ENCODE peak calls at places on chromosomes 4 and X, in eight cellular contexts. Z is endodermal cell; T is H9; I is caudate nucleus; O is right atrium auricular region; Y is CD4-positive, alpha-beta memory T cell; J is Karpas-422; V is fibroblast of lung. L is an unnamed sample.

GRCh38 chr4:169658970-169659735 is 38.8 kb downstream of the CLCN3 start:
- DNase-seq in Y (no peak), I (no peak), O (no peak), T (no peak), J (peak), V (no peak), Z (no peak), L (no peak)

GRCh38 chr4:106986486-106986885 is 49.6 kb downstream of the DKK2 start:
- DNase-seq in Y (no peak), V (peak), O (no peak), I (no peak), Z (no peak), J (no peak), T (no peak), L (no peak)

GRCh38 chrX:107563851-107564250 is 64.5 kb upstream of the PRPS1 start:
- DNase-seq in Z (peak), I (no peak), Y (no peak), O (no peak), V (no peak), J (no peak), T (peak), L (no peak)

GRCh38 chrX:8738588-8739189 is 6.8 kb upstream of the ANOS1 start:
- DNase-seq in I (no peak), Y (peak), J (peak), Z (peak), V (no peak), T (no peak), O (no peak), L (no peak)

GRCh38 chr4:36273276-36273675 is 8.1 kb upstream of the DTHD1 start:
- DNase-seq in V (no peak), I (no peak), O (no peak), Y (no peak), J (no peak), Z (no peak), T (no peak), L (no peak)

GRCh38 chrX:130994671-130995070 is 63.5 kb upstream of the ARHGAP36 start:
- DNase-seq in O (no peak), V (no peak), Y (peak), Z (peak), J (peak), T (no peak), I (no peak), L (no peak)

GRCh38 chrX:130100180-130100579 is 10.1 kb downstream of the ELF4 start:
- DNase-seq in V (no peak), I (no peak), Y (no peak), O (peak), Z (no peak), J (no peak), T (no peak), L (no peak)

GRCh38 chrX:17520206-17520605 is 145.2 kb downstream of the NHS start:
- DNase-seq in Z (no peak), I (no peak), T (no peak), V (peak), J (no peak), O (no peak), Y (no peak), L (no peak)

GRCh38 chr4:101348367-101348827 is 1.1 kb upstream of the PPP3CA start:
- DNase-seq in V (no peak), O (peak), I (no peak), Z (no peak), J (no peak), Y (no peak), T (no peak), L (no peak)

GRCh38 chr4:113628711-113629110 is 132.8 kb downstream of the CAMK2D start:
- DNase-seq in O (no peak), Y (no peak), I (no peak), J (no peak), V (no peak), Z (no peak), T (no peak), L (no peak)

GRCh38 chrX:100413231-100413630 is 3.2 kb upstream of the PCDH19 start:
- DNase-seq in J (peak), T (no peak), I (peak), V (peak), O (peak), Y (peak), Z (peak), L (no peak)

GRCh38 chrX:18983711-18984380 is at the start of gene PHKA2:
- DNase-seq in T (peak), Y (no peak), V (no peak), I (peak), Z (peak), O (peak), J (peak), L (no peak)

GRCh38 chr4:2067446-2068197 is 8.5 kb downstream of the NAT8L start:
- DNase-seq in T (no peak), O (no peak), J (no peak), Z (peak), I (no peak), Y (no peak), V (no peak), L (peak)

GRCh38 chr4:8870647-8871416 is 807 bp downstream of the HMX1 start:
- DNase-seq in J (no peak), Y (no peak), O (no peak), I (no peak), Z (no peak), T (no peak), V (no peak), L (no peak)

GRCh38 chr4:26687728-26688127 is 103.8 kb downstream of the TBC1D19 start:
- DNase-seq in Y (no peak), I (no peak), J (no peak), Z (no peak), V (peak), T (no peak), O (no peak), L (no peak)

GRCh38 chr4:86235549-86235948 is 124.3 kb downstream of the MAPK10 start:
- DNase-seq in Z (no peak), Y (no peak), T (no peak), O (no peak), I (peak), J (no peak), V (no peak), L (no peak)

GRCh38 chrX:48713847-48714246 is 17.3 kb downstream of the SUV39H1 start:
- DNase-seq in T (no peak), Y (no peak), J (no peak), I (no peak), O (no peak), Z (no peak), V (no peak), L (no peak)

GRCh38 chr4:108056418-108056817 is 66.7 kb downstream of the HADH start:
- DNase-seq in Z (no peak), T (no peak), O (no peak), V (no peak), J (no peak), Y (no peak), I (no peak), L (no peak)

GRCh38 chrX:53435997-53436396 is 1.8 kb upstream of the HSD17B10 start:
- DNase-seq in I (peak), T (peak), V (peak), Z (peak), Y (peak), J (peak), O (peak), L (peak)

GRCh38 chrX:30615229-30615628 is 37.7 kb upstream of the TASL start:
- DNase-seq in J (no peak), T (no peak), V (peak), I (no peak), Z (no peak), Y (no peak), O (no peak), L (no peak)

GRCh38 chr4:152115794-152116193 is 355.0 kb upstream of the GATB start:
- DNase-seq in I (no peak), J (no peak), O (no peak), V (no peak), Y (peak), T (no peak), Z (no peak), L (no peak)

GRCh38 chr4:79831119-79831528 is 241.9 kb downstream of the ANTXR2 start:
- DNase-seq in J (no peak), Y (no peak), V (no peak), T (no peak), O (no peak), Z (no peak), I (no peak), L (no peak)

GRCh38 chr4:128837198-128837597 is 27.7 kb downstream of the JADE1 start:
- DNase-seq in Z (no peak), T (no peak), J (no peak), Y (no peak), I (no peak), O (no peak), V (no peak), L (no peak)
- H3K27ac ChIP-seq in Z (no peak), T (peak), J (no peak), Y (no peak), I (no peak), O (peak), V (no peak), L (no peak)

GRCh38 chrX:141180851-141181250 is 3.9 kb upstream of the LDOC1 start:
- DNase-seq in I (no peak), O (no peak), Y (no peak), Z (no peak), T (no peak), V (no peak), J (no peak), L (no peak)

GRCh38 chrX:141176586-141177451 is at the start of gene LDOC1:
- DNase-seq in Z (peak), J (no peak), I (peak), O (peak), T (peak), Y (peak), V (peak), L (peak)

GRCh38 chrX:141175786-141176185 is 1.1 kb downstream of the LDOC1 start:
- DNase-seq in T (no peak), J (no peak), O (no peak), Z (no peak), Y (no peak), I (no peak), V (no peak), L (no peak)
- H3K27ac ChIP-seq in T (no peak), J (no peak), O (no peak), Z (no peak), Y (no peak), I (no peak), V (no peak), L (no peak)

DNA sequence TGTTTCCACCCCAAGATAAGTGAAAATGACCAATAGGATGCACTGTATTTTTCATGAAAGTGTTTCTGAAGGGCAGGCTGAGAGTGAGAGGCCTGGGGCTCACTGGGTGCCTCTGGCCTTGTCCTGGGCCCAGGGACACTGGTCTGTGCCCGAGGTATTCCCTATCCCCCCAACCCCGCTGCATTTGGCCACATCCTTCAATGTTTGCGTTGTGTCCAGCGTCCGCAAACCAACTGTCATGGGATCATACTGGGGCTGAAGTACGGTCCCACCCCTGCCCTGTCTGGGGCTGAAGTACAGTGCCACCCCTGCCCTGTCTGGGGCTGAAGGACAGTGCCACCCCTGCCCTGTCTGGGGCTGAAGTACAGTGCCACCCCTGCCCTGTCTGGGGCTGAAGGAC is 22.0 kb upstream of the MSANTD1 start:
- DNase-seq in Z (no peak), Y (no peak), O (no peak), V (no peak), J (no peak), T (no peak), I (no peak), L (no peak)
- H3K27ac ChIP-seq in Z (no peak), Y (no peak), O (peak), V (no peak), J (no peak), T (no peak), I (no peak), L (peak)

GRCh38 chr4:61541474-61541873 is 341.3 kb downstream of the ADGRL3 start:
- DNase-seq in V (no peak), J (no peak), T (no peak), Y (no peak), I (no peak), Z (no peak), O (no peak), L (no peak)
- H3K27ac ChIP-seq in V (no peak), J (no peak), T (no peak), Y (no peak), I (no peak), Z (no peak), O (no peak), L (no peak)

DNA sequence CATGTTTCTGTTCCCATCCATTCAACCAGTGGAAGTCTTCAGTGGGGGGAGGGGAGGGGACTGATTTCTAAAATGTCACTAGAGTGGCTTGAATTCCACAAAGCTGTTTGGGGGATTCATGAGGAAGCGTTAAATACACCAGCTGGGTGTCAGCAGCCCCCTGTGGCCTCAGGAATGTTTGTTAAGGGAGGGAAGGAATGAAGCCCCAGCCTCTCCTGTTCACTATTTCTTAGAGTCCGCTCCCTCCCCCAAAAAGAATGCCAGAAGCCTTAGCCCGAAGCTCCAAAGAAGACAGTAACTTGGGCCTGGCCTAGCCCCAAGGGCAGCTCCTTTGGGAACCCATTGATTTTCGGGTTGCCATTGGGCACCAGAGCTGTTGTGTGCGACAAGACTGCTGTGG is 3.3 kb downstream of the SHROOM2 start:
- DNase-seq in T (no peak), J (no peak), O (no peak), V (no peak), Y (no peak), Z (peak), I (no peak), L (peak)
- H3K27ac ChIP-seq in T (peak), J (no peak), O (no peak), V (no peak), Y (no peak), Z (no peak), I (no peak), L (no peak)

GRCh38 chrX:152992120-152992519 is 1.8 kb downstream of the PNMA5 start:
- DNase-seq in Y (no peak), V (no peak), J (no peak), O (no peak), Z (no peak), T (no peak), I (no peak), L (no peak)

GRCh38 chrX:152991123-152991522 is 2.8 kb downstream of the PNMA5 start:
- DNase-seq in J (no peak), Y (no peak), I (no peak), T (no peak), O (no peak), V (no peak), Z (no peak), L (no peak)

GRCh38 chrX:152988536-152989291 is 5.2 kb downstream of the PNMA5 start:
- DNase-seq in Y (no peak), O (no peak), I (no peak), J (no peak), Z (no peak), T (no peak), V (no peak), L (no peak)

GRCh38 chrX:152987801-152988200 is 6.1 kb downstream of the PNMA5 start:
- DNase-seq in T (no peak), Y (no peak), O (no peak), V (no peak), I (no peak), Z (no peak), J (no peak), L (peak)

DNA sequence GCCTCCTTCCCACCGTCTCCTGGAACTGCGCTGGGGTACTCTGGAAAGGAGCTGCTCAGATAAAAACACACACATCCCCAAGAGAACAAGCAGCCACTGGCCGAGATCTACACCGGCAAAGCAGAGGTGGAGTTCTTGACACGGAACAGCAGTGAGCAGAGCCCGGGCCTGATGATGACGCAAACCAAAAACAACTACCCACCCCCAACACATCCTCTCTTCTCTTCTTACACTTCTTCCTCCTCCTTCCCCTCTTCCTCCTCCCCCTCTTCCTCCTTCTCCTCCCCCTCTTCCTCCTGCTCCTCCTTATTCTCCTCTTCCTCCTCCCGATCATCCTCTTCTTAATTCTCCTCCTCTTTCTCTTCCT is 4.6 kb downstream of the PNMA5 start:
- DNase-seq in T (no peak), Z (no peak), Y (peak), J (no peak), V (no peak), I (no peak), O (no peak), L (no peak)
- H3K27ac ChIP-seq in T (no peak), Z (no peak), Y (no peak), J (no peak), V (no peak), I (no peak), O (no peak), L (no peak)

GRCh38 chr4:74366367-74366891 is 1.5 kb downstream of the EREG start:
- DNase-seq in Z (no peak), Y (no peak), V (no peak), O (no peak), J (no peak), T (no peak), I (no peak), L (no peak)

GRCh38 chr4:74367656-74368055 is 2.7 kb downstream of the EREG start:
- DNase-seq in T (no peak), Y (no peak), V (no peak), O (no peak), I (no peak), Z (no peak), J (no peak), L (no peak)

GRCh38 chr4:74362347-74362746 is 2.6 kb upstream of the EREG start:
- DNase-seq in I (no peak), T (no peak), Z (no peak), J (no peak), V (no peak), O (no peak), Y (no peak), L (no peak)

GRCh38 chr4:74365761-74366160 is 816 bp downstream of the EREG start:
- DNase-seq in T (peak), Y (no peak), J (no peak), O (no peak), I (no peak), Z (peak), V (peak), L (peak)

DNA sequence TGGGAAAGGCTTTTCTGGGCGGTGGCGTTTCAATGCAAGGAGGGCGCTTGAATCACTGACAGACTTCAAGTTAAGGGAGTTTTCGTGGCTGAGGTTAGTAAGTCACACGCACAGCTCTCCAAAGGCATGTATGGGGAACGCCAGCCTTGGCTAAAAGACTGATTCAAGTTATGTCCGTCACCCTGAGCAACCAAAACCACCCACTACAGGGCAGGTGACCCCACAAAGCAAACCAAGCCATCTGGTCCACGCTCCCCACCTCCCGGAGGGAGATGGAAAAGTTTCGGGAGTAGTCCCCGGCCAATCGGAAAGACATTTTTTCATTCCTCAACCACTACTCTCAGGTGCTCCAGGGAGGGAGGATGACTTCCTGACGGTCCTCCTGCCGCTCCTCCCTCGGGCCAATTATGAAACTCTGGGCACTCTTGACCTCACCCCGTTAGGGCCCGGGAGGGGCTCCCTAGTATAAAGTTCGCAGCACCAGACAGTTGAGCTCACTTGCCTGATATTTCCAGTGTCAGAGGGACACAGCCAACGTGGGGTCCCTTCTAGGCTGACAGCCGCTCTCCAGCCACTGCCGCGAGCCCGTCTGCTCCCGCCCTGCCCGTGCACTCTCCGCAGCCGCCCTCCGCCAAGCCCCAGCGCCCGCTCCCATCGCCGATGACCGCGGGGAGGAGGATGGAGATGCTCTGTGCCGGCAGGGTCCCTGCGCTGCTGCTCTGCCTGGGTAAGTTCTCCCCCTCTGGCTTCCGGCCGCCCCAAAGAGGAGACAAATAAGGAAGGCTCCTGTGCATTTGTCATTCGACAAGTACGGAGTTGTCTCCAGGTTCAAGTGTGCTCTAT is at the start of gene EREG:
- DNase-seq in Y (peak), J (no peak), T (peak), V (peak), O (no peak), I (no peak), Z (peak), L (peak)
- H3K27ac ChIP-seq in Y (no peak), J (no peak), T (no peak), V (no peak), O (peak), I (no peak), Z (no peak), L (peak)

DNA sequence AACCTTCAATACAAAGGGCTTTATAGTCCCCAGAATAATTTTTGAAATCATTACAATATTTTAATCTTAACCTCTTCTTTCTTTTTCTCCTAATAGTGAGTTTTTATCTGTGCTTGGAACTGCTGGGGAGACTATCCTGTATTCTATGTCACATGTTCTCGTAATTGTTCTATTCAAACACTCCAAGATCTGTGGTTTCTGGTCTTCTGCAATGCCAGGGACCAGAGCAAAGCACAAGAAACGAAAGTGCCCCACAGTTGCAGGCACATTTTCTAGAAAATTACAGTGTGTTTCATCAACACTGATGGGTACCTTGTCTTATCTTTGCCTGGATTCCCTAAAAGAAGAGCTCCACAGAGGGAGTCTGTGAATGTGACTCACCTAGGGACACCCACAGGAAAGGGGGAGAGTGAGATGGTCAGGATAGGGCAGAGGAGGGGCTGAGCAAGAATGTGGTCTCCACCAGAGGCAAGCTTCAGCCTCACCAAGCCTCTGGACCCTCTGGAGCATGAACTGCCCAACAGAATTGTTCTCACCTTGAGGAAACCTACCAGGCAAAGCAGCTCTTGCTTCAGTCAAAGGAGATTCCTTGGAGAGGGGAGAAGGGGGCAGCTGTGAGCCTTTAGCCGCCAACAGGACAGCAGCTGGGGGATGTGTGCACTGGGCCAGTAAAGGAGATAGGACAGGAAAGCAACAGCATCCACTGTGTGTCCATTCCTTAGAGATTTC is 25.9 kb downstream of the UNC5C start:
- DNase-seq in J (no peak), O (no peak), Z (no peak), Y (no peak), V (no peak), I (no peak), T (no peak), L (no peak)
- H3K27ac ChIP-seq in J (no peak), O (no peak), Z (no peak), Y (no peak), V (no peak), I (no peak), T (no peak), L (no peak)

DNA sequence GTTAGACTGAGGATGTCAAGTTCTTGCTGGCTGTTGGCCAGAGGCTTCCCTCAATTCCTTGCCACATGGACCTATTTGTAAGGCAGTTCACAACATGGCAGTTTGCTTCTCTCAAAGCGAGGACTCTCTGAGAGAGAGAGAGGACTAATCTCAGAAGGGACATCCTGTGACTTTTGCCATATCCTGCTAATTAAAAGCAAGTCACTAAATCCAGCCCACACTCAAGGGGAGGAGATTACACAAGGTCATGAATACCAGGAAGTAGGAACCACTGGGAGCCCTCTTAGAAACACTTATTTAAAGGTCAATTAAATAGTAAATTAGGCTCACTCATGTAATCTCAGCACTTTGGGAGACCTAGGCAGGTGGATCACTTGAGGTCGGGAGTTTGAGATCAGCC is 38.2 kb downstream of the PPP1R2C start:
- DNase-seq in Z (no peak), V (no peak), T (no peak), O (no peak), Y (no peak), J (no peak), I (no peak), L (no peak)
- H3K27ac ChIP-seq in Z (no peak), V (no peak), T (no peak), O (no peak), Y (no peak), J (no peak), I (no peak), L (peak)

L was measured in spleen.